ENCODE peak calls at places on chromosomes 4 and X, in five cellular contexts. B is mesenchymal stem cell, Z is tibial nerve, E is left lung, Y is cardiac muscle cell. Q is an unnamed sample. For H3K4me1 and H3K27me3, the result is how much of the 10 kb centered on the place peaks cover.

GRCh38 chr4:13533670-13534343 is 10.5 kb downstream of the NKX3-2 start:
- DNase-seq in B (no peak), Z (no peak), E (no peak), Y (no peak), Q (no peak)

GRCh38 chrX:136689441-136689840 is 41.5 kb downstream of the CD40LG start:
- DNase-seq in B (peak), Z (no peak), E (no peak), Y (peak), Q (no peak)

GRCh38 chr4:112167790-112168189 is 22.5 kb downstream of the FAM241A start:
- DNase-seq in B (no peak), Z (no peak), E (no peak), Y (no peak), Q (no peak)

GRCh38 chrX:133054761-133055385 is 42.0 kb downstream of the USP26 start:
- DNase-seq in B (no peak), Z (no peak), E (no peak), Y (no peak), Q (no peak)

GRCh38 chrX:44025611-44026010 is 52.4 kb upstream of the NDP start:
- DNase-seq in B (peak), Z (no peak), E (no peak), Y (no peak), Q (no peak)

GRCh38 chrX:69128573-69128972 is 36.7 kb downstream of the PJA1 start:
- DNase-seq in B (peak), Z (no peak), E (no peak), Y (peak), Q (no peak)

GRCh38 chr4:41977709-41978108 is 3.8 kb upstream of the DCAF4L1 start:
- DNase-seq in B (peak), Z (no peak), E (no peak), Y (no peak), Q (no peak)

GRCh38 chr4:157172011-157172410 is 48.5 kb upstream of the GRIA2 start:
- DNase-seq in B (no peak), Z (no peak), E (no peak), Y (no peak), Q (no peak)

GRCh38 chr4:36394352-36394903 is 113.0 kb downstream of the DTHD1 start:
- DNase-seq in B (no peak), Z (no peak), E (no peak), Y (no peak), Q (no peak)

GRCh38 chr4:113146876-113147358 is 97.5 kb downstream of the ANK2 start:
- DNase-seq in B (peak), Z (no peak), E (no peak), Y (no peak), Q (no peak)

GRCh38 chrX:10769165-10769564 is 148.8 kb upstream of the MID1 start:
- DNase-seq in B (peak), Z (no peak), E (no peak), Y (peak), Q (no peak)

GRCh38 chrX:30906726-30907125 is 17.7 kb upstream of the TAB3 start:
- DNase-seq in B (no peak), Z (no peak), E (no peak), Y (no peak), Q (no peak)

GRCh38 chrX:19883878-19884277 is 3.5 kb downstream of the SH3KBP1 start:
- DNase-seq in B (no peak), Z (no peak), E (no peak), Y (no peak), Q (no peak)

GRCh38 chrX:68433155-68433980 is at the start of gene OPHN1:
- DNase-seq in B (peak), Z (peak), E (peak), Y (peak), Q (peak)

DNA sequence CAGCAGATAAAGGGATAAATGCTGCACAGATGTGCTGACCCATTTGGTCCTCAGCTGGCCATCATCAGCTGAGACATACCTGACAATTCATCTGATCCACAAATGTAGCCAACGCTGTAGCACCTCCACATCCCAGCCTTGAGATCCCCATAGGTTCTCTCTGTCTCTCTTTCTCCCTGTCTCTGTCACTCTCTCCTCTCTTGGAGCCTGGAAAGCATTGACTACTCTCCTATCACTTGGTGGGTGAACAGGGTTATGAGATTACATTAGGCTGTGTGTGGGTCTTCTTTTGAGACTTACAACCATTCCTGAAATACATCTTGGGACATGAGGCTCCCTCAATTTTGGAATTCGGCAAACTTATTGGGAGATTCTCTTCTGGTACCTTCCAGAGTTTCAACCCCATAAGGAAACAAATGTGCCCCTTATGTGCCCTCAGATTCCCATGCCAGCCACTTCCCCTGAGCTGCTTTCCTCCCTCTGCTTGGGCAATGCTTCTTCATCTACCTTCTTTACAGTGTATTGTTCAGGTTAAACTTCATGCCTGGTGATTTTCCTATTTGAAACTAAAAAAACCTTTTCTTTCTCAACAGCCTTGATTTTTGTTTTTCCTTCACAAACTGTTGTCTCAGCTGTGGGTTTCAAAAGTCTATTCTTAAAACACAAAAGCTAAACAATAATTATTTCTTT is 29.1 kb upstream of the FGF2 start:
- DNase-seq in B (no peak), Z (no peak), E (no peak), Y (no peak), Q (no peak)
- H3K27ac ChIP-seq in B (peak), Z (peak), E (peak), Y (peak), Q (peak)

DNA sequence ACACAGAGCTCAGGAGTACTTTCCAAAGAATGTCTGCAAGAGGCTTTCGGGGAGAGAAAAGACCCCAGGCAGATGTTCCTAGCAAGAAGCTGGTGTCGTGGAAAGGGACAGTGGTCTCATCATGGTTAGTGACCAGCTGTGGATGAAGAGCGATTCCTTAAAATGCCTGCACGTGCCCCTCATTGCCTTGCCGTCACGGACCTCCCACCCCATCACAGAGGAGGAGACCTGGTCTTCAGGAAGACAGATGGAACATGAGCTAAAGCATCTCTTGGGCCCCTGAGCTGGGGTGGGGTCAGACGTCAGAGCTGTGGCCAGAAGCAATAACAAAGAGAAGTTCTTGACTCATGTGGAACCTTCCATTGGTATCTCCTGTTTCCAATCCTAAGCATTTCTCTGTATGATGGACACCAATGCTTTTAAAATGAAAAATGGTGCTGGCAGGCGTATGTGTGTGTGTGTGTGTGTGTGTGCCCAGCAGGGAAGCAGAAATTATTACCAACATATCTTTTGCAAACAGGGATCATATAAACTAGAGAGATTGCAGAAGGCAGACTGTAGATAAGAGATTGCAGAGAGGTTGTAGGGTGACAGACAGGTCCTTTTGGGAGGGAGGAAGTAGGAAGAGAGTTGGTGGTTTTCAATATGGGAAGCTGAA is 25.2 kb upstream of the ASMTL start:
- DNase-seq in B (no peak), Z (no peak), E (no peak), Y (no peak), Q (no peak)
- H3K4me1 ChIP-seq in B (under half), Z (under half), E (under half), Y (under half), Q (under half)

GRCh38 chrX:79107891-79108718 is 36.4 kb upstream of the GPR174 start:
- DNase-seq in B (no peak), Z (no peak), E (no peak), Y (no peak), Q (no peak)
- H3K27me3 ChIP-seq in B (under half), Z (under half), E (under half), Y (under half), Q (under half)

GRCh38 chr4:39037491-39037825 is 5.2 kb upstream of the TMEM156 start:
- DNase-seq in B (peak), Z (no peak), E (no peak), Y (no peak), Q (no peak)

GRCh38 chr4:39043058-39043696 is 11.0 kb upstream of the TMEM156 start:
- DNase-seq in B (peak), Z (no peak), E (no peak), Y (no peak), Q (no peak)

GRCh38 chr4:39042365-39042764 is 10.2 kb upstream of the TMEM156 start:
- DNase-seq in B (peak), Z (no peak), E (no peak), Y (no peak), Q (no peak)

GRCh38 chr4:39036172-39036571 is 4.0 kb upstream of the TMEM156 start:
- DNase-seq in B (peak), Z (no peak), E (no peak), Y (no peak), Q (no peak)

GRCh38 chr4:39039108-39039507 is 6.9 kb upstream of the TMEM156 start:
- DNase-seq in B (no peak), Z (no peak), E (no peak), Y (no peak), Q (no peak)
- H3K27ac ChIP-seq in B (no peak), Z (no peak), E (no peak), Y (no peak), Q (no peak)

GRCh38 chr4:7464259-7464655 is 29.5 kb upstream of the PSAPL1 start:
- DNase-seq in B (no peak), Z (no peak), E (no peak), Y (no peak), Q (no peak)
- H3K4me1 ChIP-seq in B (under half), Z (under half), E (under half), Y (under half), Q (under half)

DNA sequence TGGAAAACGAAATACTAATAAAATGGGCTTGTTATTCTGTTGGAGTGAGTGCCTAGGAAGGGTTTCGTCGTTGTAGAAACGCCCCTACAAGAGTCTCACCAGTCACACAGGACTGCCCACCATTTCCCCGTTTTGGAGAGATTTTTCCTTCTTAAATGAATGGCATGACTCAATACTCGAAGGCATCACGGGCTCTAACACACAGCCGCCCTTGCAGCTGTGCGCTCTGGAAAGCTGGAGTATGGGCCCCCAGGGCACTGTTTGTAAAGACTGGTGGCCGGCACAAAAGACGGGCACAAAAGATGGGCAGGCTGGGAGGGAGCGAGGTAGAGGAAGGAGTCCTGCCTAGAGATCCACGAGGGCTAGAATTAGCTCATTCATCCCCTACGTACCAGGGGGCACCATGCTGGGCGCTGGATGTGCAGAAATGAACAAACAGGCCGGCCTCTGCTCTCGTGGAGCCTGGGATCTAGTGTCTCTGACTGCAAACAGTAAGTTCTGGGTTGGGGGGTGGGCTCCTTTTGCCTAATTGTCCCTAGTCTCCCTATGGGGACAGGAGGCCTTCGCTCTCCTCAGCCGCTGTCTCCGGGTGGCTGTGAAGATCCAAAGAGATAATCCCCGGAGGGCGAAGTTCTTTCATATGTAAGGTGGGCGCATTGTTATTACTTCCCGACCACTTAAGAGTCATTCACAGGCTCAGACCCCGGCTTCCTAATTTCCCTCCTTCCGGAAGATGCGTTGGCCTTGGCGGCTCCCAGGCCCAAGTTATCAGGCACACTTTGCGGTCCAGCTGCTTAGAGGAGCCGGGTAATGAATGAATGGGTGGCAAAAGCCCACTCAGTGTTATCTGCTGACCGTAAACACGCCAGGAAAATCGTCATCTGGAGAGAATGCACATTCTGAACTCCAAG is 1.1 kb upstream of the SFRP2 start:
- DNase-seq in B (peak), Z (peak), E (no peak), Y (no peak), Q (no peak)
- H3K27me3 ChIP-seq in B (half or more), Z (half or more), E (half or more), Y (half or more), Q (half or more)

GRCh38 chr4:74667944-74668343 is 126.4 kb downstream of the BTC start:
- DNase-seq in B (no peak), Z (no peak), E (no peak), Y (no peak), Q (no peak)

GRCh38 chr4:74669702-74670101 is 124.6 kb downstream of the BTC start:
- DNase-seq in B (no peak), Z (no peak), E (no peak), Y (no peak), Q (no peak)

GRCh38 chr4:74671074-74671698 is 123.1 kb downstream of the BTC start:
- DNase-seq in B (peak), Z (no peak), E (peak), Y (peak), Q (peak)

GRCh38 chr4:74667438-74667837 is 126.9 kb downstream of the BTC start:
- DNase-seq in B (no peak), Z (no peak), E (no peak), Y (no peak), Q (no peak)

GRCh38 chr4:74670583-74670982 is 123.7 kb downstream of the BTC start:
- DNase-seq in B (no peak), Z (no peak), E (no peak), Y (no peak), Q (no peak)
- H3K27ac ChIP-seq in B (no peak), Z (no peak), E (no peak), Y (no peak), Q (no peak)

DNA sequence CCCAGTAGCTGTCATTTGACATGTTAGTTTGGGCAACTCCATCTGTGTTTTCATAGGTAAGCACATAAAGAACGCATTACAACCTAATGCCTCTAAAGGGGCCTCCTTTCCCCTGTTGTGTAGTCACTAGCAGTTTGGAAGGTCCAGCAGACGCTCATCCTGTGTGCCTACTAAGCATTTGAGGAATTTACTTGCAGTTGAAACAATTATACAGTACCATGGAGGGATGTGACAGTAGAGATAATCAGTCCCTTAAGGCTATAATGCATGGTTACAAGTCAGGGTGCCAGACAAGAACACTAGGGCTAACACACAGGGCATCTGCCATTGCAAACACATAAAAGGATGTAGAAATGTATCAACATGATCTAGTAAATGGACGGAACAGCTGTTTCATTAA is 138.3 kb downstream of the PCDH10 start:
- DNase-seq in B (no peak), Z (no peak), E (no peak), Y (no peak), Q (no peak)
- H3K4me1 ChIP-seq in B (under half), Z (under half), E (under half), Y (under half), Q (under half)

GRCh38 chrX:12901486-12901885 is 4.9 kb upstream of the TLR8 start:
- DNase-seq in B (peak), Z (peak), E (peak), Y (peak), Q (peak)

GRCh38 chrX:12896935-12897334 is 9.5 kb upstream of the TLR8 start:
- DNase-seq in B (no peak), Z (no peak), E (no peak), Y (no peak), Q (no peak)

GRCh38 chrX:12895856-12896255 is 10.6 kb upstream of the TLR8 start:
- DNase-seq in B (no peak), Z (no peak), E (no peak), Y (no peak), Q (no peak)

GRCh38 chrX:12898073-12898472 is 8.3 kb upstream of the TLR8 start:
- DNase-seq in B (no peak), Z (no peak), E (no peak), Y (no peak), Q (no peak)

DNA sequence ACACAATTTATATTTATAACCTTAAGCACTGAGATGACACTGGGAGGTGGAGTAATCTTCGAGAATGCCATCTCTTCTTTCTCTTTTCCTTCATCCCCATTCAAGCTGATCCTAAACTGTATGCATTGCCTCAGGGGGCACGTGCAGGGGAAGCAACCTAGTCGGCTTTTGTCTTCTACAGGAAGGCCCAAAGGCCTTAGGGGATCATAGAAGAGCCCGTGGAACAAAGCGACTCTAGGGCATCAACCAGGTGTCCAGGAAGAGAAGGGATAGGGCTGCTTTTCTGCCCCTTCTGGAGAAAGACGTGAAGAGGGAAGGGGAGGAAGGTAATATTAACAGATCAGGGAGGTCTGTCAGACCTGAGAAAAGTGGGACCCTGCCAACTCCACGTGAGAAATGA is 6.9 kb upstream of the TLR8 start:
- DNase-seq in B (no peak), Z (no peak), E (no peak), Y (no peak), Q (no peak)
- H3K27me3 ChIP-seq in B (under half), Z (under half), E (under half), Y (under half), Q (under half)

GRCh38 chr4:76256032-76256431 is 4.5 kb downstream of the FAM47E start:
- DNase-seq in B (no peak), Z (no peak), E (no peak), Y (no peak), Q (no peak)

GRCh38 chr4:76253511-76253910 is 2.0 kb downstream of the FAM47E start:
- DNase-seq in B (no peak), Z (no peak), E (no peak), Y (no peak), Q (no peak)

GRCh38 chr4:76250962-76251361 is 559 bp upstream of the FAM47E start:
- DNase-seq in B (no peak), Z (no peak), E (peak), Y (no peak), Q (no peak)

GRCh38 chr4:76252271-76252653 is 741 bp downstream of the FAM47E start:
- DNase-seq in B (no peak), Z (no peak), E (no peak), Y (no peak), Q (no peak)

GRCh38 chr4:76251448-76252270 is at the start of gene FAM47E:
- DNase-seq in B (peak), Z (peak), E (peak), Y (peak), Q (peak)
- H3K27ac ChIP-seq in B (no peak), Z (no peak), E (peak), Y (no peak), Q (peak)

Q was measured in left ventricle myocardium inferior.